ENCODE peak calls at places on chromosomes 13 and 19, in ten cellular contexts. Z is cardiac fibroblast; E is stimulated activated CD8-positive, alpha-beta memory T cell treated with anti-CD3 and anti-CD28 coated beads, Interleukin-7, amount 100 ng/mL, for 1 hour; T is mesothelial cell of epicardium; N is heart right ventricle; J is OCI-M1; K is fibroblast of the conjunctiva; C is EL; D is LoVo; Q is lower leg skin. U is an unnamed sample.

GRCh38 chr13:32423592-32423991 is 4.3 kb downstream of the N4BP2L1 start:
- DNase-seq in C (no peak), T (no peak), K (no peak), E (no peak), D (no peak), Z (no peak), J (peak; percentile 92), Q (no peak), N (no peak), U (no peak)

GRCh38 chr19:27795369-27795768 is 1417.6 kb downstream of the UQCRFS1 start:
- DNase-seq in Z (no peak), C (no peak), Q (no peak), E (no peak), T (no peak), J (no peak), K (no peak), N (no peak), D (no peak), U (no peak)

GRCh38 chr19:2475018-2475701 is 767 bp upstream of the GADD45B start:
- DNase-seq in E (no peak), T (peak; percentile 71), K (no peak), Z (peak; percentile 65), C (peak; percentile 77), N (peak; percentile 29), Q (peak; percentile 93), D (no peak), J (peak; percentile 63), U (no peak)

GRCh38 chr13:20487927-20488326 is 37.7 kb downstream of the CRYL1 start:
- DNase-seq in Z (no peak), K (no peak), N (no peak), C (no peak), D (no peak), E (no peak), T (no peak), Q (no peak), J (no peak), U (no peak)

GRCh38 chr13:51360489-51360888 is 21.0 kb downstream of the SERPINE3 start:
- DNase-seq in D (no peak), Q (no peak), J (no peak), C (no peak), N (no peak), T (no peak), E (no peak), K (no peak), Z (no peak), U (no peak)

GRCh38 chr19:1248454-1249297 is at the start of gene MIDN:
- DNase-seq in E (peak; percentile 67), N (peak; percentile 88), J (peak; percentile 79), C (peak; percentile 89), D (peak; percentile 78), Z (peak; percentile 95), Q (peak; percentile 96), K (peak; percentile 72), T (peak; percentile 93), U (peak; percentile 65)

GRCh38 chr19:32809254-32809653 is 60.3 kb downstream of the SLC7A9 start:
- DNase-seq in J (no peak), Q (peak; percentile 78), T (no peak), Z (no peak), K (no peak), E (no peak), C (no peak), D (no peak), N (no peak), U (no peak)

GRCh38 chr13:65830411-65831172 is 1399.5 kb downstream of the PCDH9 start:
- DNase-seq in N (no peak), Z (no peak), T (no peak), D (no peak), C (no peak), Q (no peak), E (no peak), K (no peak), J (no peak), U (no peak)

GRCh38 chr13:63206431-63206830 is 1790.8 kb upstream of the PCDH20 start:
- DNase-seq in T (no peak), Q (no peak), C (peak; percentile 40), K (no peak), D (no peak), N (no peak), E (no peak), J (no peak), Z (no peak), U (no peak)

GRCh38 chr19:15631817-15632216 is 8.9 kb upstream of the CYP4F3 start:
- DNase-seq in N (no peak), Z (peak; percentile 2), D (peak; percentile 34), T (no peak), Q (no peak), C (peak; percentile 14), E (no peak), J (peak; percentile 45), K (no peak), U (no peak)

GRCh38 chr13:19152403-19152802 is 29.2 kb downstream of the TUBA3C start:
- DNase-seq in C (no peak), E (no peak), K (no peak), J (no peak), N (no peak), D (no peak), Z (no peak), T (no peak), Q (no peak), U (no peak)

GRCh38 chr19:46791944-46792343 is 3.5 kb upstream of the SLC1A5 start:
- DNase-seq in J (peak; percentile 69), C (peak; percentile 69), N (no peak), K (no peak), E (no peak), Q (no peak), T (no peak), D (no peak), Z (no peak), U (no peak)

GRCh38 chr19:8257052-8257443 is 47.9 kb downstream of the CERS4 start:
- DNase-seq in J (no peak), T (no peak), C (peak; percentile 38), K (no peak), Q (no peak), Z (peak; percentile 25), N (no peak), D (no peak), E (no peak), U (no peak)

GRCh38 chr19:14433454-14434156 is 499 bp downstream of the PKN1 start:
- DNase-seq in D (peak; percentile 28), Q (no peak), J (peak; percentile 74), E (no peak), N (peak; percentile 33), T (peak; percentile 49), K (no peak), C (no peak), Z (no peak), U (peak; percentile 90)

GRCh38 chr19:3774621-3775373 is 2.8 kb upstream of the RAX2 start:
- DNase-seq in Z (no peak), D (no peak), E (no peak), K (no peak), C (no peak), T (no peak), Q (no peak), N (no peak), J (no peak), U (no peak)

GRCh38 chr19:1275260-1275975 is at the start of gene FAM174C:
- DNase-seq in K (peak; percentile 93), D (peak; percentile 96), N (peak; percentile 96), T (peak; percentile 92), E (peak; percentile 91), Q (peak; percentile 99), C (peak; percentile 97), J (peak; percentile 96), Z (peak; percentile 97), U (peak; percentile 98)

GRCh38 chr19:23460656-23461055 is 65.4 kb upstream of the ZNF91 start:
- DNase-seq in K (no peak), J (no peak), C (no peak), D (no peak), Q (no peak), Z (no peak), E (no peak), T (no peak), N (no peak), U (no peak)

GRCh38 chr13:99190147-99190985 is 10.3 kb upstream of the UBAC2 start:
- DNase-seq in D (no peak), E (no peak), J (no peak), Z (no peak), K (no peak), C (no peak), T (no peak), N (no peak), Q (no peak), U (no peak)

GRCh38 chr13:78657699-78658629 is 991 bp downstream of the OBI1 start:
- DNase-seq in E (no peak), J (peak; percentile 67), K (no peak), Z (peak; percentile 21), D (peak; percentile 63), C (peak; percentile 6), T (no peak), N (no peak), Q (no peak), U (no peak)

GRCh38 chr13:100240109-100240779 is 151.4 kb downstream of the PCCA start:
- DNase-seq in N (no peak), D (no peak), Z (no peak), C (no peak), Q (no peak), T (no peak), J (no peak), K (no peak), E (no peak), U (no peak)

GRCh38 chr13:95716231-95716630 is 39.3 kb downstream of the DNAJC3 start:
- DNase-seq in C (no peak), Q (no peak), T (no peak), D (no peak), K (no peak), E (no peak), N (no peak), Z (no peak), J (no peak), U (no peak)

GRCh38 chr19:17616961-17617806 is 61.7 kb downstream of the COLGALT1 start:
- DNase-seq in E (no peak), D (no peak), J (peak; percentile 68), Z (peak; percentile 8), K (no peak), C (peak; percentile 24), T (no peak), Q (no peak), N (no peak), U (no peak)